ENCODE peak calls at places on chromosomes 13 and 19, in nine cellular contexts. G is sigmoid colon, C is cardiac muscle cell, V is suprapubic skin, Z is lower lobe of right lung, L is fibroblast of pulmonary artery, N is nephron progenitor cell, I is HFF-Myc, S is brain microvascular endothelial cell. M is an unnamed sample.
A peak's percentile ranks its signal among the peaks of the same experiment; 100 is the strongest.

GRCh38 chr19:33795370-33796163 is 1.1 kb upstream of the KCTD15 start:
- DNase-seq in G (peak; percentile 88), C (peak; percentile 95), V (no peak), Z (peak; percentile 86), L (peak; percentile 90), N (peak; percentile 93), I (no peak), S (peak; percentile 57), M (peak; percentile 60)

GRCh38 chr13:66212511-66212910 is 1017.6 kb downstream of the PCDH9 start:
- DNase-seq in G (no peak), C (no peak), V (no peak), Z (no peak), L (no peak), N (no peak), I (no peak), S (no peak), M (no peak)

GRCh38 chr13:101626925-101627555 is 174.6 kb downstream of the ITGBL1 start:
- DNase-seq in G (no peak), C (no peak), V (no peak), Z (no peak), L (no peak), N (no peak), I (no peak), S (no peak), M (no peak)

GRCh38 chr19:7748756-7749155 is 1.4 kb upstream of the CD209 start:
- DNase-seq in G (peak; percentile 18), C (no peak), V (no peak), Z (no peak), L (peak; percentile 15), N (no peak), I (no peak), S (no peak), M (no peak)

GRCh38 chr13:74443623-74444022 is 309.4 kb upstream of the KLF12 start:
- DNase-seq in G (no peak), C (no peak), V (no peak), Z (no peak), L (peak; percentile 87), N (no peak), I (peak; percentile 44), S (peak; percentile 80), M (peak; percentile 91)

GRCh38 chr13:112965103-112965502 is 3.9 kb upstream of the MCF2L start:
- DNase-seq in G (peak; percentile 60), C (no peak), V (peak; percentile 75), Z (no peak), L (no peak), N (no peak), I (no peak), S (no peak), M (no peak)

GRCh38 chr13:39038569-39038898 is 278 bp downstream of the NHLRC3 start:
- DNase-seq in G (no peak), C (no peak), V (no peak), Z (no peak), L (no peak), N (no peak), I (no peak), S (no peak), M (no peak)

GRCh38 chr19:45340899-45341453 is 426 bp downstream of the KLC3 start:
- DNase-seq in G (no peak), C (no peak), V (no peak), Z (no peak), L (no peak), N (no peak), I (no peak), S (peak; percentile 3), M (no peak)

GRCh38 chr13:55577847-55578210 is 1562.9 kb upstream of the PRR20A start:
- DNase-seq in G (no peak), C (no peak), V (no peak), Z (no peak), L (no peak), N (no peak), I (no peak), S (no peak), M (no peak)

GRCh38 chr13:113123226-113124150 is 889 bp downstream of the F10 start:
- DNase-seq in G (no peak), C (no peak), V (peak; percentile 77), Z (peak; percentile 41), L (no peak), N (no peak), I (no peak), S (no peak), M (no peak)

GRCh38 chr13:38693641-38694040 is 6.8 kb downstream of the FREM2 start:
- DNase-seq in G (no peak), C (peak; percentile 24), V (no peak), Z (no peak), L (no peak), N (no peak), I (no peak), S (no peak), M (no peak)

GRCh38 chr13:48730971-48731658 is 77.4 kb downstream of the CYSLTR2 start:
- DNase-seq in G (no peak), C (no peak), V (no peak), Z (no peak), L (peak; percentile 83), N (no peak), I (no peak), S (peak; percentile 75), M (no peak)

GRCh38 chr13:98775844-98776598 is 23.5 kb upstream of the SLC15A1 start:
- DNase-seq in G (no peak), C (no peak), V (no peak), Z (no peak), L (peak; percentile 10), N (no peak), I (no peak), S (peak; percentile 90), M (no peak)

GRCh38 chr19:10419646-10420443 is 493 bp upstream of the PDE4A start:
- DNase-seq in G (no peak), C (peak; percentile 72), V (no peak), Z (no peak), L (peak; percentile 56), N (peak; percentile 60), I (peak; percentile 88), S (peak; percentile 91), M (no peak)

GRCh38 chr13:84870190-84870589 is 929.0 kb downstream of the SLITRK6 start:
- DNase-seq in G (no peak), C (no peak), V (no peak), Z (no peak), L (no peak), N (no peak), I (no peak), S (no peak), M (no peak)
- TF ChIP-seq CTCF in G (no peak), C (no peak), V (no peak), Z (no peak), L (peak; percentile 7), N (peak; percentile 21), I (no peak), S (peak; percentile 18), M (no peak)

GRCh38 chr19:54155694-54156093 is 3.8 kb downstream of the LENG1 start:
- DNase-seq in G (no peak), C (no peak), V (no peak), Z (no peak), L (no peak), N (no peak), I (no peak), S (no peak), M (no peak)
- TF ChIP-seq CTCF in G (no peak), C (no peak), V (no peak), Z (no peak), L (no peak), N (no peak), I (no peak), S (peak; percentile 22), M (no peak)

GRCh38 chr19:13029893-13030292 is 34.6 kb downstream of the NFIX start:
- DNase-seq in G (peak; percentile 73), C (no peak), V (no peak), Z (no peak), L (no peak), N (no peak), I (no peak), S (no peak), M (no peak)
- TF ChIP-seq CTCF in G (peak; percentile 40), C (peak; percentile 52), V (peak; percentile 21), Z (peak; percentile 48), L (peak; percentile 53), N (peak; percentile 19), I (peak; percentile 52), S (peak; percentile 64), M (peak; percentile 74)

GRCh38 chr13:71217827-71218226 is 649.2 kb downstream of the DACH1 start:
- DNase-seq in G (no peak), C (no peak), V (no peak), Z (no peak), L (no peak), N (no peak), I (no peak), S (no peak), M (no peak)

GRCh38 chr13:71219671-71220070 is 647.3 kb downstream of the DACH1 start:
- DNase-seq in G (no peak), C (no peak), V (no peak), Z (no peak), L (no peak), N (no peak), I (no peak), S (no peak), M (no peak)

GRCh38 chr13:71213252-71213821 is 653.7 kb downstream of the DACH1 start:
- DNase-seq in G (no peak), C (no peak), V (no peak), Z (no peak), L (no peak), N (no peak), I (no peak), S (no peak), M (no peak)

GRCh38 chr13:71218960-71219359 is 648.0 kb downstream of the DACH1 start:
- DNase-seq in G (no peak), C (peak; percentile 3), V (no peak), Z (no peak), L (no peak), N (no peak), I (no peak), S (no peak), M (no peak)
- TF ChIP-seq CTCF in G (no peak), C (no peak), V (no peak), Z (no peak), L (no peak), N (peak; percentile 14), I (no peak), S (no peak), M (no peak)

DNA sequence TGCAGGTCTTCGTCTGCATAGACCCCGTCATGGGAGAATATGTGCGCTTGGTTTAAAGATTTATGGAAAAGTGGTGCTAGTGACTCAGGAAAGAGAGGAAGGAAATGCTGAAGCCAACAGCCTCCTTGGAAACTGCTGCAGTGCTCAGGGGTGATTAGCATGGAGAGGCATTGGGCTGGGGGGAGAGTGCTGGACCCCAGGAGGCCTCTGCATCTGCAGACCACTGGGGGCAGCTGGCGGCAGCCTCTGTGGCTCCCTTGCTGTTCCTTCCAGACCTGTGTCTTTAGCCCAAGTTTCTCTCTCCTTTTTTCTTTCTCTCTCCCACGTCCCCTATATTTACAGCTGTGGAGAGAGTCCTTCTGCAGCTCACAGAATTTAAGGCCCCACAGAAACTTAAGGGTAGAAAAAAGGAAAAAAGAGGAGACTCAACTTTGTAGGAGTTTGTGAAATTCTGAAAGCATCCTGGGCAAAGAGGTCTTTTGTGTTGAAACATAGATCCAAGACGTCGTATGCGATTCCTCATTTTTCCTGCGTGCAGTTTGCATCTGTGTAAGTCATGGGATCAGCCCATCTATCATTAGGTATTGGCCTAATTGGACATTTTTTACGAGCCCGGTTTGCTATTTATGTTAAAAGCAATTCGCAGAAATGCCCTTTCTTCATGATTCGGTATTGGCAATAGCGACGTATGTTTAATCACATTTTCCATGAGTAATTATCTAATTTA is 116.2 kb upstream of the ZNF536 start:
- DNase-seq in G (no peak), C (peak; percentile 19), V (no peak), Z (no peak), L (no peak), N (peak; percentile 37), I (no peak), S (no peak), M (no peak)
- TF ChIP-seq CTCF in G (no peak), C (no peak), V (no peak), Z (no peak), L (no peak), N (no peak), I (no peak), S (no peak), M (no peak)

M was measured in astrocyte of the cerebellum.